ENCODE peak calls at places on chromosomes 3 and 15, in seven cellular contexts. D is GM23338, G is cardiac septum, O is neural progenitor cell, W is nephron progenitor cell, N is NCI-H460, P is esophagus squamous epithelium. V is an unnamed sample.

GRCh38 chr3:16313955-16314645 is 49.1 kb downstream of the OXNAD1 start:
- DNase-seq in D (no peak), G (no peak), O (no peak), W (no peak), N (no peak), P (no peak), V (no peak)

GRCh38 chr15:66931768-66932633 is 133.4 kb upstream of the SMAD3 start:
- DNase-seq in D (peak; percentile 27), G (no peak), O (peak; percentile 85), W (no peak), N (peak; percentile 89), P (no peak), V (peak; percentile 84)

GRCh38 chr3:17144665-17144993 is 259.9 kb downstream of the PLCL2 start:
- DNase-seq in D (no peak), G (no peak), O (no peak), W (no peak), N (no peak), P (no peak), V (no peak)

GRCh38 chr15:34434627-34435305 is 2.8 kb downstream of the GOLGA8A start:
- DNase-seq in D (no peak), G (no peak), O (no peak), W (no peak), N (no peak), P (no peak), V (no peak)

GRCh38 chr3:13069495-13069894 is 3.7 kb downstream of the IQSEC1 start:
- DNase-seq in D (no peak), G (no peak), O (no peak), W (no peak), N (no peak), P (no peak), V (no peak)

GRCh38 chr3:190552969-190553759 is 39.3 kb downstream of the IL1RAP start:
- DNase-seq in D (peak; percentile 90), G (no peak), O (peak; percentile 63), W (peak; percentile 19), N (no peak), P (no peak), V (no peak)

GRCh38 chr3:71226565-71227281 is 356.8 kb downstream of the FOXP1 start:
- DNase-seq in D (no peak), G (peak; percentile 86), O (no peak), W (no peak), N (no peak), P (no peak), V (no peak)

GRCh38 chr3:42898896-42899675 is 6.9 kb upstream of the ZNF662 start:
- DNase-seq in D (peak; percentile 27), G (no peak), O (no peak), W (no peak), N (no peak), P (no peak), V (no peak)

GRCh38 chr15:99704444-99704838 is 28.8 kb downstream of the LYSMD4 start:
- DNase-seq in D (peak; percentile 94), G (no peak), O (peak; percentile 89), W (peak; percentile 28), N (peak; percentile 86), P (no peak), V (peak; percentile 38)

GRCh38 chr15:68335251-68335650 is 57.7 kb downstream of the FEM1B start:
- DNase-seq in D (no peak), G (no peak), O (no peak), W (no peak), N (no peak), P (no peak), V (no peak)

GRCh38 chr15:69591905-69592508 is 139.4 kb downstream of the RPLP1 start:
- DNase-seq in D (no peak), G (no peak), O (no peak), W (no peak), N (peak; percentile 82), P (no peak), V (no peak)

GRCh38 chr15:100592898-100593297 is 9.1 kb downstream of the LINS1 start:
- DNase-seq in D (no peak), G (no peak), O (no peak), W (no peak), N (no peak), P (no peak), V (no peak)

GRCh38 chr15:60745469-60745971 is 266.6 kb upstream of the ICE2 start:
- DNase-seq in D (no peak), G (no peak), O (no peak), W (no peak), N (no peak), P (no peak), V (no peak)

GRCh38 chr3:9933561-9934234 is at the start of gene CRELD1:
- DNase-seq in D (peak; percentile 95), G (peak; percentile 98), O (peak; percentile 96), W (peak; percentile 95), N (peak; percentile 82), P (peak; percentile 78), V (peak; percentile 88)

GRCh38 chr3:128343287-128344045 is 123.2 kb downstream of the DNAJB8 start:
- DNase-seq in D (no peak), G (no peak), O (no peak), W (no peak), N (peak; percentile 8), P (no peak), V (no peak)

GRCh38 chr3:190517696-190518095 is 3.8 kb downstream of the IL1RAP start:
- DNase-seq in D (no peak), G (no peak), O (no peak), W (no peak), N (no peak), P (no peak), V (no peak)